ENCODE peak calls at places on chromosome 22, in seven cellular contexts. D is tibial nerve; Y is ovary; A is esophagus muscularis mucosa; N is pancreas; Z is aorta; B is CD8-positive, alpha-beta memory T cell. P is an unnamed sample.

GRCh38 chr22:37273126-37273845 is 9.0 kb upstream of the CYTH4 start:
- DNase-seq in Y (no peak), A (no peak), B (no peak), D (no peak), Z (no peak), N (no peak), P (no peak)

GRCh38 chr22:27045103-27045940 is 387.9 kb downstream of the MIAT start:
- DNase-seq in N (no peak), D (no peak), A (no peak), Z (no peak), Y (no peak), B (no peak), P (no peak)

GRCh38 chr22:23036684-23037428 is 33.5 kb upstream of the GNAZ start:
- DNase-seq in B (no peak), Y (peak; percentile 37), A (peak; percentile 66), D (no peak), N (no peak), Z (no peak), P (no peak)

GRCh38 chr22:46719921-46720320 is 18.1 kb downstream of the CERK start:
- DNase-seq in B (no peak), D (no peak), Y (no peak), A (no peak), Z (no peak), N (no peak), P (no peak)

GRCh38 chr22:23395476-23396361 is 184.4 kb downstream of the IGLL1 start:
- DNase-seq in Z (peak; percentile 57), N (peak; percentile 47), D (no peak), B (no peak), Y (no peak), A (no peak), P (no peak)

GRCh38 chr22:35150163-35151107 is 84.5 kb downstream of the ISX start:
- DNase-seq in A (no peak), Y (peak; percentile 42), N (peak; percentile 83), B (peak; percentile 28), D (no peak), Z (peak; percentile 79), P (no peak)

GRCh38 chr22:27642104-27642800 is 159.3 kb downstream of the MN1 start:
- DNase-seq in Z (peak; percentile 62), Y (no peak), A (no peak), D (no peak), N (no peak), B (no peak), P (no peak)

GRCh38 chr22:25692392-25692791 is 49.6 kb upstream of the MYO18B start:
- DNase-seq in N (no peak), B (no peak), A (no peak), D (no peak), Z (no peak), Y (no peak), P (no peak)

GRCh38 chr22:38569181-38569971 is 607 bp downstream of the DMC1 start:
- DNase-seq in D (no peak), Y (peak; percentile 41), A (no peak), B (no peak), N (peak; percentile 56), Z (no peak), P (no peak)

GRCh38 chr22:20457506-20458240 is 20.0 kb upstream of the SCARF2 start:
- DNase-seq in A (no peak), Y (peak; percentile 18), N (peak; percentile 31), D (no peak), B (no peak), Z (peak; percentile 50), P (no peak)

GRCh38 chr22:36368359-36368983 is 19.3 kb downstream of the MYH9 start:
- DNase-seq in B (no peak), N (no peak), D (no peak), Y (no peak), Z (no peak), A (no peak), P (no peak)

GRCh38 chr22:27097933-27098332 is 440.5 kb downstream of the MIAT start:
- DNase-seq in A (no peak), N (no peak), B (no peak), Z (no peak), Y (no peak), D (no peak), P (no peak)

GRCh38 chr22:37401861-37402506 is 25.3 kb downstream of the ELFN2 start:
- DNase-seq in N (no peak), A (no peak), Z (no peak), B (no peak), Y (no peak), D (no peak), P (no peak)

GRCh38 chr22:43293661-43294392 is 49.3 kb downstream of the SCUBE1 start:
- DNase-seq in A (peak; percentile 96), Y (peak; percentile 71), Z (no peak), N (no peak), B (no peak), D (peak; percentile 79), P (no peak)

GRCh38 chr22:25627271-25627848 is 62.9 kb downstream of the GRK3 start:
- DNase-seq in N (no peak), Y (no peak), B (no peak), Z (no peak), A (peak; percentile 29), D (no peak), P (no peak)

GRCh38 chr22:21775061-21775460 is 39.5 kb upstream of the YPEL1 start:
- DNase-seq in B (no peak), N (no peak), A (no peak), Z (no peak), Y (no peak), D (no peak), P (no peak)

GRCh38 chr22:38086942-38087341 is 3.0 kb upstream of the SLC16A8 start:
- DNase-seq in B (no peak), N (no peak), Y (peak; percentile 36), A (no peak), Z (no peak), D (no peak), P (no peak)

GRCh38 chr22:48205790-48206189 is 1443.3 kb downstream of the TBC1D22A start:
- DNase-seq in Z (no peak), D (no peak), N (no peak), Y (no peak), B (no peak), A (no peak), P (no peak)

GRCh38 chr22:18110944-18111758 is 542 bp downstream of the TUBA8 start:
- DNase-seq in D (no peak), N (no peak), Y (peak; percentile 47), A (no peak), B (no peak), Z (peak; percentile 73), P (no peak)

GRCh38 chr22:42805998-42806481 is 51.0 kb downstream of the ARFGAP3 start:
- DNase-seq in B (no peak), N (peak; percentile 50), Z (no peak), Y (no peak), A (no peak), D (no peak), P (no peak)

GRCh38 chr22:38187413-38188212 is 6.0 kb upstream of the PLA2G6 start:
- DNase-seq in B (no peak), Y (no peak), Z (no peak), A (no peak), N (no peak), D (no peak), P (no peak)

GRCh38 chr22:29382575-29383328 is 5.6 kb downstream of the AP1B1 start:
- DNase-seq in D (no peak), N (no peak), Z (no peak), B (no peak), Y (no peak), A (no peak), P (no peak)
- H3K4me1 ChIP-seq in D (peaks cover 37% of the 10 kb centered on the region), N (peaks cover 62% of the 10 kb centered on the region), Z (no peaks in the 10 kb centered on the region), B (peaks cover 18% of the 10 kb centered on the region), Y (peaks cover 3% of the 10 kb centered on the region), A (peaks cover 49% of the 10 kb centered on the region), P (peaks cover 36% of the 10 kb centered on the region)

GRCh38 chr22:40582063-40582462 is 54.5 kb downstream of the MRTFA start:
- DNase-seq in Y (no peak), D (no peak), A (no peak), N (no peak), B (no peak), Z (no peak), P (no peak)
- H3K4me1 ChIP-seq in Y (no peaks in the 10 kb centered on the region), D (peaks cover 10% of the 10 kb centered on the region), A (peaks cover 12% of the 10 kb centered on the region), N (no peaks in the 10 kb centered on the region), B (peaks cover 9% of the 10 kb centered on the region), Z (peaks cover 2% of the 10 kb centered on the region), P (peaks cover 28% of the 10 kb centered on the region)

GRCh38 chr22:45314054-45314721 is 4.5 kb downstream of the FAM118A start:
- DNase-seq in A (no peak), N (no peak), D (no peak), Y (no peak), Z (no peak), B (no peak), P (no peak)

GRCh38 chr22:45314789-45315188 is 5.1 kb downstream of the FAM118A start:
- DNase-seq in Z (no peak), B (no peak), A (no peak), D (no peak), N (no peak), Y (no peak), P (no peak)

GRCh38 chr22:45312415-45312814 is 2.7 kb downstream of the FAM118A start:
- DNase-seq in A (no peak), B (no peak), Y (no peak), N (no peak), Z (no peak), D (no peak), P (no peak)

GRCh38 chr22:45311033-45311531 is 1.3 kb downstream of the FAM118A start:
- DNase-seq in B (no peak), Z (no peak), A (no peak), Y (no peak), N (no peak), D (no peak), P (no peak)

GRCh38 chr22:45312856-45313255 is 3.1 kb downstream of the FAM118A start:
- DNase-seq in Z (no peak), D (no peak), Y (no peak), A (no peak), B (no peak), N (no peak), P (no peak)
- H3K4me1 ChIP-seq in Z (peaks cover 2% of the 10 kb centered on the region), D (peaks cover 59% of the 10 kb centered on the region), Y (peaks cover 5% of the 10 kb centered on the region), A (peaks cover 59% of the 10 kb centered on the region), B (peaks cover 55% of the 10 kb centered on the region), N (peaks cover 4% of the 10 kb centered on the region), P (peaks cover 82% of the 10 kb centered on the region)

GRCh38 chr22:41290262-41291221 is 4.6 kb upstream of the RANGAP1 start:
- DNase-seq in Y (no peak), N (no peak), D (no peak), B (no peak), Z (no peak), A (no peak), P (no peak)

GRCh38 chr22:41286639-41287091 is 678 bp upstream of the RANGAP1 start:
- DNase-seq in D (no peak), B (peak; percentile 15), Y (no peak), A (no peak), Z (no peak), N (no peak), P (no peak)

GRCh38 chr22:41288245-41288946 is 2.4 kb upstream of the RANGAP1 start:
- DNase-seq in N (peak; percentile 58), Z (no peak), B (no peak), D (no peak), Y (no peak), A (no peak), P (no peak)

GRCh38 chr22:41285820-41286638 is at the start of gene RANGAP1:
- DNase-seq in Z (peak; percentile 99), B (peak; percentile 96), Y (peak; percentile 96), D (peak; percentile 93), A (peak; percentile 99), N (peak; percentile 98), P (peak; percentile 97)

DNA sequence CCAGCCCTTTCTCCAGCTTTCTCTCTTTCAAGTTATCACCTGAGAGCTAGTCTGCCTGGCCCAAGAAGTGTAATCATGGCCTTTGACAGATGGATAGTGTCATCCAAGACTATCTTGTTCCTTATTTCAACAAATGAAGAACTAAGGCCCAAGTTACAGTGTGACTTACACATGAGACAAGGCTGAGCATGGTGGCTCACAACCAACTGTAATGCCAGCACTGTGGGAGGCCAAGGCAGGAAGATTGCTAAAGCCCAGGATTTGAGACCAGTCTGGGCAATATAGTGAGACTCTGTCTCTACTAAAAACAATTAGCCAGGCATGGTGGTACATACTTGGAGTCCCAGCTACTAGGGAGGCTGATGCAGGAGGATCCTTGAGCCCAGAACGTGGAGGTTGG is 3.7 kb upstream of the RANGAP1 start:
- DNase-seq in N (no peak), B (no peak), A (no peak), Z (no peak), Y (no peak), D (no peak), P (no peak)
- H3K4me1 ChIP-seq in N (peaks cover 13% of the 10 kb centered on the region), B (peaks cover 12% of the 10 kb centered on the region), A (peaks cover 22% of the 10 kb centered on the region), Z (no peaks in the 10 kb centered on the region), Y (peaks cover 4% of the 10 kb centered on the region), D (peaks cover 28% of the 10 kb centered on the region), P (peaks cover 55% of the 10 kb centered on the region)